ENCODE peak calls at places on chromosomes 6 and 20, in eight cellular contexts. A is pancreas, O is GM23248, R is RWPE2, G is substantia nigra, U is heart right ventricle, B is Panc1, L is IMR-90. K is an unnamed sample.
A peak's percentile ranks its signal among the peaks of the same experiment; 100 is the strongest.

GRCh38 chr6:43978473-43979360 is 148.5 kb downstream of the MRPL14 start:
- DNase-seq in U (no peak), B (no peak), A (no peak), G (no peak), O (peak; percentile 83), L (peak; percentile 43), R (peak; percentile 61), K (no peak)

GRCh38 chr20:17505664-17506517 is 25.3 kb downstream of the BFSP1 start:
- DNase-seq in G (no peak), L (peak; percentile 71), O (peak; percentile 83), U (no peak), R (peak; percentile 83), B (no peak), A (no peak), K (peak; percentile 62)

GRCh38 chr6:136739071-136739470 is 53.2 kb downstream of the MAP3K5 start:
- DNase-seq in U (no peak), B (no peak), L (no peak), O (no peak), G (no peak), A (no peak), R (no peak), K (no peak)

GRCh38 chr20:35618372-35619131 is 2.9 kb downstream of the SPAG4 start:
- DNase-seq in U (no peak), R (peak; percentile 86), A (no peak), B (no peak), L (peak; percentile 23), O (peak; percentile 62), G (no peak), K (peak; percentile 26)

GRCh38 chr20:4519530-4519929 is 202.2 kb upstream of the PRND start:
- DNase-seq in A (no peak), B (no peak), L (no peak), O (peak; percentile 4), U (no peak), R (no peak), G (no peak), K (no peak)

GRCh38 chr20:37504404-37505096 is 16.5 kb upstream of the NNAT start:
- DNase-seq in L (peak; percentile 13), B (no peak), O (peak; percentile 30), G (no peak), R (peak; percentile 71), A (no peak), U (no peak), K (no peak)

GRCh38 chr6:169677096-169677495 is 24.7 kb downstream of the WDR27 start:
- DNase-seq in L (peak; percentile 8), U (no peak), G (no peak), A (no peak), O (no peak), R (no peak), B (no peak), K (no peak)

GRCh38 chr20:34689486-34689885 is 12.6 kb upstream of the PIGU start:
- DNase-seq in U (no peak), B (no peak), G (no peak), A (no peak), O (peak; percentile 25), R (no peak), L (no peak), K (peak; percentile 25)

GRCh38 chr6:99348823-99349619 is 453 bp downstream of the FAXC start:
- DNase-seq in G (no peak), O (no peak), L (peak; percentile 3), A (peak; percentile 65), B (no peak), R (no peak), U (no peak), K (no peak)

GRCh38 chr6:146154197-146154596 is 125.3 kb downstream of the GRM1 start:
- DNase-seq in G (no peak), L (no peak), B (no peak), U (no peak), A (no peak), O (no peak), R (no peak), K (no peak)

GRCh38 chr20:57717797-57718196 is 8.0 kb upstream of the PMEPA1 start:
- DNase-seq in B (no peak), G (no peak), A (no peak), O (peak; percentile 77), L (no peak), R (no peak), U (no peak), K (no peak)

GRCh38 chr20:45322952-45323383 is 14.9 kb upstream of the MATN4 start:
- DNase-seq in O (peak; percentile 53), L (peak; percentile 43), A (no peak), B (no peak), U (peak; percentile 62), G (peak; percentile 37), R (no peak), K (no peak)

GRCh38 chr6:138543648-138544047 is 44.4 kb upstream of the NHSL1 start:
- DNase-seq in R (no peak), B (no peak), L (no peak), G (no peak), O (no peak), A (no peak), U (no peak), K (no peak)

GRCh38 chr6:57116776-57117175 is 26.8 kb downstream of the ZNF451 start:
- DNase-seq in A (no peak), G (no peak), B (no peak), L (no peak), R (no peak), O (no peak), U (no peak), K (peak; percentile 6)

GRCh38 chr6:127635091-127635490 is 58.1 kb downstream of the C6orf58 start:
- DNase-seq in U (no peak), O (no peak), L (no peak), B (no peak), R (no peak), A (no peak), G (no peak), K (no peak)

GRCh38 chr6:167709196-167709595 is 117.5 kb upstream of the AFDN start:
- DNase-seq in R (no peak), O (no peak), U (no peak), L (no peak), G (no peak), A (no peak), B (no peak), K (no peak)

DNA sequence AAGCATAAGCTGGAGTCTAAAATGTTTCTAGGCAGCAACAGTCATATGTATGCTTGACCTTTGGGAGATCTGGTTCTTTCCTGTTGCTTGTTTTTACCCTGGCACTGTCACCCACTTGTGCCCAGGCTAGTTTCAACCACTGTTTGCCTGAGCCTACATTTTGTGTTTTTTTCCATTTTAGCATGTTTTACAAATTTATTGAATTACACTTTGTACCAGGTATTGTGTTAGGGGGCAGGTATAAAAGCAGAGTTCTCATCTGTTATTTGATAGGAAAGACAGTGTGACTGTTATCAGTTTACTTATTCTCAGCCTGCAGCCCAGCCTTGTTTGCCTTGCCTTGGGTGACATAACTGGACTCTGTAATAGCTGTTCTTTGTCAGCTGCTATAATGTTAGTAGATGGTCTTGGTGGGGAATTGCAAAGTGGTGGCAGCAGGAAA is 147.0 kb downstream of the CDKAL1 start:
- DNase-seq in G (no peak), L (no peak), B (no peak), R (no peak), O (no peak), A (no peak), U (no peak), K (no peak)
- H3K27ac ChIP-seq in G (no peak overlapping the region), L (no peak overlapping the region), B (no peak overlapping the region), R (no peak overlapping the region), O (no peak overlapping the region), A (no peak overlapping the region), U (no peak overlapping the region), K (no peak overlapping the region)

DNA sequence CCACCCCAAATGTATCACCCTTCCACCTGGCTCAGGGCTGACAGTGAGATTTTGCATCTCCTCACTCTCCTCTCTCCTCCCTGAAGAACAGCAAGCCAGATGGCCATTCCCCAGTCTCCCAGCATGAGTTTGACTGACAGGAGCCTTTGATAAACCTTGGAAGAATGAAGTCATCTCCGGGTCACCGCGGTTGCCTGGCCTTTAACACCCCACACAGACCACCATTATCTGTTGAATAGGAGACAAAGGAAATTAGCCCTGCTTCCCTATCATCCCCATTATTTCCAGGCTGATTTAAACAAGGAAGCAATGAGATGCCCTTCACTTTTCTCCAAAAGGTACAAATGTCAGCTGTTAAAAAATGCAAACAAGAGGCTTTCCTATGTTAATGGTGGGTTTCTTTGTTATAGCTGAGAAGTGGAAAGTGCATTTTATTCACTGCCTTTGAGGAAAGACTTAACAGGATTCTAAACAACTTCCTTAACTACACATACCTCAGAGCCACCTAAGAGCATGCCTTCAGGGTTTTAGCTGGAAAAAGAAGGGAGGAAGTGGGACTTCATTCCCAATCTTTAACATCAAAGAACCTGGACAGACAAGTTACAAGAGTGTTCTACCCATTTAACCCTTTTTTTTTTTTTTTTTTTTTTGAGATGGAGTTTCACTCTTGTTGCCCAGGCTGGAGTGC is 524.7 kb upstream of the ID4 start:
- DNase-seq in G (no peak), R (no peak), A (no peak), U (no peak), L (no peak), O (no peak), B (no peak), K (no peak)
- H3K27ac ChIP-seq in G (no peak overlapping the region), R (no peak overlapping the region), A (no peak overlapping the region), U (no peak overlapping the region), L (no peak overlapping the region), O (no peak overlapping the region), B (no peak overlapping the region), K (no peak overlapping the region)

DNA sequence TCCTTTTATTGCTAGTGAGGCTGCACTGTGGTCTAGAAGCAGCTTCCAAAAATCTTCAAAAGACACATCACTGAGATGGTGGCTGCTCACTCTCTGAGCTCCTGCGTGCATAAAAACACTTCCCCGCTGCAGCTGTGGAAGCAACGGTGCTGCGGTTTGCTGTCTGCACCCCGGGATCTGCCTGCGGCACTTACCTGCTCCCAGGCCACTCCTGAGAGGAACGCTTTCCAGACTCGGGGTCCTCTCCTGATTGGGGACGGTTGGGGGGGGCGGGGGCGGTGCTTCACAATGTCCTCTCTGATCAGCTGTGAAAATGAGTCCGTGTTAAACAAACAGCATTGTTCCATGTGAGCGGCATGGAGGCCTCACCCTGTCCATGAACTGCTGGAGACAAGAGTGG is 77.8 kb downstream of the TMEM242 start:
- DNase-seq in U (no peak), G (no peak), L (no peak), R (no peak), B (no peak), O (peak; percentile 32), A (peak; percentile 9), K (no peak)
- H3K27ac ChIP-seq in U (peak overlapping the region; percentile 74), G (no peak overlapping the region), L (no peak overlapping the region), R (no peak overlapping the region), B (no peak overlapping the region), O (no peak overlapping the region), A (no peak overlapping the region), K (no peak overlapping the region)

GRCh38 chr6:36888654-36889481 is 3.1 kb downstream of the C6orf89 start:
- DNase-seq in L (no peak), R (no peak), G (no peak), U (no peak), B (no peak), A (no peak), O (no peak), K (no peak)

GRCh38 chr6:36888115-36888643 is 2.4 kb downstream of the C6orf89 start:
- DNase-seq in B (no peak), R (no peak), O (no peak), A (no peak), L (no peak), G (no peak), U (no peak), K (no peak)

GRCh38 chr6:36886948-36887347 is 1.2 kb downstream of the C6orf89 start:
- DNase-seq in R (no peak), L (no peak), O (no peak), B (no peak), A (no peak), U (no peak), G (no peak), K (no peak)

GRCh38 chr6:36884610-36885009 is 1.1 kb upstream of the C6orf89 start:
- DNase-seq in A (no peak), B (no peak), U (no peak), O (no peak), G (no peak), L (no peak), R (no peak), K (no peak)

GRCh38 chr6:36885461-36886401 is at the start of gene C6orf89:
- DNase-seq in B (peak; percentile 89), L (peak; percentile 96), G (peak; percentile 93), A (peak; percentile 97), O (peak; percentile 98), R (peak; percentile 97), U (peak; percentile 98), K (peak; percentile 95)
- H3K27ac ChIP-seq in B (peak within 1 kb of the TSS; percentile 98), L (peak within 1 kb of the TSS; percentile 74), G (peak within 1 kb of the TSS; percentile 93), A (peak within 1 kb of the TSS; percentile 70), O (peak within 1 kb of the TSS; percentile 71), R (peak within 1 kb of the TSS; percentile 26), U (peak within 1 kb of the TSS; percentile 92), K (peak within 1 kb of the TSS; percentile 76)

K was measured in brain microvascular endothelial cell.